ENCODE peak calls at places on chromosome 10, in four cellular contexts. One of them, this sample, is unnamed.

GRCh38 chr10:128078136-128078969 is 47.9 kb downstream of the MKI67 start:
- DNase-seq in activated T-cell treated with anti-CD3 and anti-CD28 coated beads, Interleukin-2, amount 50 U/mL, for 48 hours: peak
- DNase-seq in mesothelial cell of epicardium: no peak
- DNase-seq in activated T-helper 1 cell treated with Interleukin-2 at 50 U/mL for 16 hours: no peak
- DNase-seq in this sample: peak

GRCh38 chr10:133357293-133358151 is at the start of gene FUOM:
- DNase-seq in mesothelial cell of epicardium: no peak
- DNase-seq in activated T-cell treated with anti-CD3 and anti-CD28 coated beads, Interleukin-2, amount 50 U/mL, for 48 hours: peak
- DNase-seq in activated T-helper 1 cell treated with Interleukin-2 at 50 U/mL for 16 hours: peak
- DNase-seq in this sample: peak

GRCh38 chr10:32963102-32963501 is 5.1 kb upstream of the ITGB1 start:
- DNase-seq in mesothelial cell of epicardium: no peak
- DNase-seq in activated T-cell treated with anti-CD3 and anti-CD28 coated beads, Interleukin-2, amount 50 U/mL, for 48 hours: no peak
- DNase-seq in activated T-helper 1 cell treated with Interleukin-2 at 50 U/mL for 16 hours: no peak
- DNase-seq in this sample: no peak

GRCh38 chr10:97138174-97138573 is 47.6 kb downstream of the SLIT1 start:
- DNase-seq in activated T-helper 1 cell treated with Interleukin-2 at 50 U/mL for 16 hours: no peak
- DNase-seq in mesothelial cell of epicardium: no peak
- DNase-seq in activated T-cell treated with anti-CD3 and anti-CD28 coated beads, Interleukin-2, amount 50 U/mL, for 48 hours: no peak
- DNase-seq in this sample: no peak

GRCh38 chr10:11986593-11987216 is 55.9 kb downstream of the UPF2 start:
- DNase-seq in mesothelial cell of epicardium: peak
- DNase-seq in activated T-helper 1 cell treated with Interleukin-2 at 50 U/mL for 16 hours: peak
- DNase-seq in activated T-cell treated with anti-CD3 and anti-CD28 coated beads, Interleukin-2, amount 50 U/mL, for 48 hours: peak
- DNase-seq in this sample: peak

GRCh38 chr10:133274751-133275682 is 1.7 kb downstream of the ADAM8 start:
- DNase-seq in activated T-helper 1 cell treated with Interleukin-2 at 50 U/mL for 16 hours: peak
- DNase-seq in mesothelial cell of epicardium: no peak
- DNase-seq in activated T-cell treated with anti-CD3 and anti-CD28 coated beads, Interleukin-2, amount 50 U/mL, for 48 hours: peak
- DNase-seq in this sample: peak

GRCh38 chr10:73857446-73857845 is 16.9 kb downstream of the CAMK2G start:
- DNase-seq in activated T-helper 1 cell treated with Interleukin-2 at 50 U/mL for 16 hours: no peak
- DNase-seq in mesothelial cell of epicardium: no peak
- DNase-seq in activated T-cell treated with anti-CD3 and anti-CD28 coated beads, Interleukin-2, amount 50 U/mL, for 48 hours: peak
- DNase-seq in this sample: no peak

GRCh38 chr10:131178521-131178920 is 133.0 kb downstream of the TCERG1L start:
- DNase-seq in activated T-helper 1 cell treated with Interleukin-2 at 50 U/mL for 16 hours: no peak
- DNase-seq in activated T-cell treated with anti-CD3 and anti-CD28 coated beads, Interleukin-2, amount 50 U/mL, for 48 hours: no peak
- DNase-seq in mesothelial cell of epicardium: no peak
- DNase-seq in this sample: peak

GRCh38 chr10:119103687-119104652 is at the start of gene DENND10:
- DNase-seq in activated T-cell treated with anti-CD3 and anti-CD28 coated beads, Interleukin-2, amount 50 U/mL, for 48 hours: peak
- DNase-seq in activated T-helper 1 cell treated with Interleukin-2 at 50 U/mL for 16 hours: peak
- DNase-seq in mesothelial cell of epicardium: peak
- DNase-seq in this sample: peak

GRCh38 chr10:23777153-23777552 is 338.3 kb downstream of the OTUD1 start:
- DNase-seq in mesothelial cell of epicardium: no peak
- DNase-seq in activated T-cell treated with anti-CD3 and anti-CD28 coated beads, Interleukin-2, amount 50 U/mL, for 48 hours: no peak
- DNase-seq in activated T-helper 1 cell treated with Interleukin-2 at 50 U/mL for 16 hours: no peak
- DNase-seq in this sample: no peak

GRCh38 chr10:49679480-49679893 is at the start of gene C10orf53:
- DNase-seq in activated T-cell treated with anti-CD3 and anti-CD28 coated beads, Interleukin-2, amount 50 U/mL, for 48 hours: peak
- DNase-seq in activated T-helper 1 cell treated with Interleukin-2 at 50 U/mL for 16 hours: no peak
- DNase-seq in mesothelial cell of epicardium: peak
- DNase-seq in this sample: peak

GRCh38 chr10:6722616-6723004 is 142.5 kb upstream of the PRKCQ start:
- DNase-seq in activated T-cell treated with anti-CD3 and anti-CD28 coated beads, Interleukin-2, amount 50 U/mL, for 48 hours: peak
- DNase-seq in mesothelial cell of epicardium: no peak
- DNase-seq in activated T-helper 1 cell treated with Interleukin-2 at 50 U/mL for 16 hours: no peak
- DNase-seq in this sample: peak

GRCh38 chr10:131929122-131929845 is 28.5 kb downstream of the PPP2R2D start:
- DNase-seq in mesothelial cell of epicardium: no peak
- DNase-seq in activated T-helper 1 cell treated with Interleukin-2 at 50 U/mL for 16 hours: no peak
- DNase-seq in activated T-cell treated with anti-CD3 and anti-CD28 coated beads, Interleukin-2, amount 50 U/mL, for 48 hours: no peak
- DNase-seq in this sample: no peak

GRCh38 chr10:3485287-3485686 is 299.7 kb downstream of the KLF6 start:
- DNase-seq in activated T-helper 1 cell treated with Interleukin-2 at 50 U/mL for 16 hours: no peak
- DNase-seq in mesothelial cell of epicardium: no peak
- DNase-seq in activated T-cell treated with anti-CD3 and anti-CD28 coated beads, Interleukin-2, amount 50 U/mL, for 48 hours: no peak
- DNase-seq in this sample: no peak

GRCh38 chr10:100996678-100997363 is 2.8 kb upstream of the LZTS2 start:
- DNase-seq in mesothelial cell of epicardium: no peak
- DNase-seq in activated T-helper 1 cell treated with Interleukin-2 at 50 U/mL for 16 hours: peak
- DNase-seq in activated T-cell treated with anti-CD3 and anti-CD28 coated beads, Interleukin-2, amount 50 U/mL, for 48 hours: peak
- DNase-seq in this sample: no peak

This sample was measured in stimulated activated CD8-positive, alpha-beta memory T cell treated with anti-CD3 and anti-CD28 coated beads, Interleukin-4, amount 100 ng/mL, for 48 hours.